ENCODE peak calls at places on chromosome 11, in six cellular contexts. One of them, this sample, is unnamed.

GRCh38 chr11:34855754-34856095 is 60.5 kb downstream of the APIP start:
- DNase-seq in tibial nerve: no peak
- DNase-seq in suprapubic skin: no peak
- DNase-seq in fibroblast of lung: no peak
- DNase-seq in body of pancreas: no peak
- DNase-seq in keratinocyte: no peak
- DNase-seq in this sample: no peak

GRCh38 chr11:120718171-120718570 is 206.6 kb downstream of the GRIK4 start:
- DNase-seq in tibial nerve: no peak
- DNase-seq in suprapubic skin: peak; percentile 7
- DNase-seq in fibroblast of lung: no peak
- DNase-seq in body of pancreas: no peak
- DNase-seq in keratinocyte: no peak
- DNase-seq in this sample: no peak

GRCh38 chr11:8652140-8652539 is 30.3 kb downstream of the TRIM66 start:
- DNase-seq in tibial nerve: peak; percentile 58
- DNase-seq in suprapubic skin: no peak
- DNase-seq in fibroblast of lung: peak; percentile 96
- DNase-seq in body of pancreas: no peak
- DNase-seq in keratinocyte: peak; percentile 79
- DNase-seq in this sample: no peak

GRCh38 chr11:20353829-20354434 is 9.6 kb upstream of the HTATIP2 start:
- DNase-seq in tibial nerve: peak; percentile 21
- DNase-seq in suprapubic skin: no peak
- DNase-seq in fibroblast of lung: peak; percentile 24
- DNase-seq in body of pancreas: peak; percentile 28
- DNase-seq in keratinocyte: no peak
- DNase-seq in this sample: no peak

GRCh38 chr11:36093548-36093947 is 149.7 kb downstream of the LDLRAD3 start:
- DNase-seq in tibial nerve: no peak
- DNase-seq in suprapubic skin: no peak
- DNase-seq in fibroblast of lung: no peak
- DNase-seq in body of pancreas: no peak
- DNase-seq in keratinocyte: no peak
- DNase-seq in this sample: no peak

GRCh38 chr11:10483174-10483573 is 28.1 kb downstream of the AMPD3 start:
- DNase-seq in tibial nerve: no peak
- DNase-seq in suprapubic skin: peak; percentile 55
- DNase-seq in fibroblast of lung: no peak
- DNase-seq in body of pancreas: no peak
- DNase-seq in keratinocyte: no peak
- DNase-seq in this sample: no peak

GRCh38 chr11:36048496-36049247 is 104.8 kb downstream of the LDLRAD3 start:
- DNase-seq in tibial nerve: no peak
- DNase-seq in suprapubic skin: no peak
- DNase-seq in fibroblast of lung: peak; percentile 64
- DNase-seq in body of pancreas: no peak
- DNase-seq in keratinocyte: no peak
- DNase-seq in this sample: no peak

GRCh38 chr11:10500757-10501684 is 40.0 kb downstream of the RNF141 start:
- DNase-seq in tibial nerve: no peak
- DNase-seq in suprapubic skin: peak; percentile 65
- DNase-seq in fibroblast of lung: no peak
- DNase-seq in body of pancreas: no peak
- DNase-seq in keratinocyte: no peak
- DNase-seq in this sample: no peak

GRCh38 chr11:31045335-31045734 is 324.2 kb downstream of the DCDC1 start:
- DNase-seq in tibial nerve: no peak
- DNase-seq in suprapubic skin: no peak
- DNase-seq in fibroblast of lung: peak; percentile 3
- DNase-seq in body of pancreas: no peak
- DNase-seq in keratinocyte: no peak
- DNase-seq in this sample: no peak

GRCh38 chr11:106457727-106458126 is 380.3 kb downstream of the AASDHPPT start:
- DNase-seq in tibial nerve: no peak
- DNase-seq in suprapubic skin: no peak
- DNase-seq in fibroblast of lung: peak; percentile 85
- DNase-seq in body of pancreas: no peak
- DNase-seq in keratinocyte: no peak
- DNase-seq in this sample: no peak

GRCh38 chr11:34585870-34586654 is 34.8 kb upstream of the EHF start:
- DNase-seq in tibial nerve: no peak
- DNase-seq in suprapubic skin: no peak
- DNase-seq in fibroblast of lung: peak; percentile 51
- DNase-seq in body of pancreas: no peak
- DNase-seq in keratinocyte: no peak
- DNase-seq in this sample: no peak

GRCh38 chr11:61290905-61291690 is 4.0 kb downstream of the VWCE start:
- DNase-seq in tibial nerve: no peak
- DNase-seq in suprapubic skin: no peak
- DNase-seq in fibroblast of lung: no peak
- DNase-seq in body of pancreas: no peak
- DNase-seq in keratinocyte: no peak
- DNase-seq in this sample: peak; percentile 23

GRCh38 chr11:65554057-65554818 is 3.9 kb downstream of the LTBP3 start:
- DNase-seq in tibial nerve: no peak
- DNase-seq in suprapubic skin: no peak
- DNase-seq in fibroblast of lung: no peak
- DNase-seq in body of pancreas: no peak
- DNase-seq in keratinocyte: no peak
- DNase-seq in this sample: no peak
- H3K4me1 ChIP-seq in tibial nerve: peaks cover 47% of the 10 kb centered on the region
- H3K4me1 ChIP-seq in suprapubic skin: peaks cover 75% of the 10 kb centered on the region
- H3K4me1 ChIP-seq in fibroblast of lung: peaks cover 28% of the 10 kb centered on the region
- H3K4me1 ChIP-seq in body of pancreas: peaks cover 54% of the 10 kb centered on the region
- H3K4me1 ChIP-seq in keratinocyte: peaks cover 31% of the 10 kb centered on the region
- H3K4me1 ChIP-seq in this sample: peaks cover 58% of the 10 kb centered on the region

DNA sequence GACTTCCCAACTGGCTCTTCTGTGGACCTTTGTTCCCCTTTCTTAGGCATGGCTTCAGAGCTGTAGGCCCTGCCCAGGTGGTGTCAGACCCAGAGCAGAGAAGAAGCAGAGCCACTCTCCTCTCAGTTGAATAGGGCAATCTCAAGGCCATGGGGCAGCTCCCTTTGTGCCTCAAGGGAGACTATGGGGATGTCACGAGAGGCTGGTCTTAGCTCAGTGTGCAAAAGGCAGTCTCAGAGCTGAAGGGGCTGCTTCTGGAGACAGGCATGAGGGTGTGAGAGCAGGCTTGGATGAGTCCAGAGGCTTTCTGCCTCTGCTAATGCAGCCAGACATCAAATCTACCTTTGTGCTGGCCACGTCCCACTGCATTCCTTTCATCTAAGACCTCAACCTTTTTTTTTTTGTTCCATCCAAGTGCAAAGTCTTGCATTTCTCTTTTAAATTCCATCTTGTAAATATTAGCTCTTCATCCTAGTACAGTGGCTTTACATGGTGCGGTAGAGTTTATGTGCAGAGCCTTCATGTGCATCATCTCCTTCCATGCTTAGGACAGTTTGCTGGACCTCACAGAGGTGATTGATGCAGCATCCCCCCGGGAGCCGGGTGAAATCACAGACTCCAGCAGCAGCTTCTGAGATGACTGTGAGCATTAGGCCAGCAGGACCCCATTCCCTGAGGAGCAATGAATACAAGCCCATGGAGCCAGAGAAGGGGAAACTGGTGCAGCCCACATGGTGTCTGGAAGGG is 34.2 kb upstream of the FCHSD2 start:
- DNase-seq in tibial nerve: no peak
- DNase-seq in suprapubic skin: no peak
- DNase-seq in fibroblast of lung: no peak
- DNase-seq in body of pancreas: no peak
- DNase-seq in keratinocyte: no peak
- DNase-seq in this sample: no peak
- H3K27ac ChIP-seq in tibial nerve: no peak overlapping the region
- H3K27ac ChIP-seq in suprapubic skin: no peak overlapping the region
- H3K27ac ChIP-seq in fibroblast of lung: no peak overlapping the region
- H3K27ac ChIP-seq in body of pancreas: peak overlapping the region; percentile 70
- H3K27ac ChIP-seq in keratinocyte: no peak overlapping the region
- H3K27ac ChIP-seq in this sample: peak overlapping the region; percentile 72

GRCh38 chr11:94858012-94858705 is 90.0 kb downstream of the AMOTL1 start:
- DNase-seq in tibial nerve: no peak
- DNase-seq in suprapubic skin: no peak
- DNase-seq in fibroblast of lung: no peak
- DNase-seq in body of pancreas: no peak
- DNase-seq in keratinocyte: no peak
- DNase-seq in this sample: no peak

GRCh38 chr11:94853836-94854235 is 85.7 kb downstream of the AMOTL1 start:
- DNase-seq in tibial nerve: no peak
- DNase-seq in suprapubic skin: no peak
- DNase-seq in fibroblast of lung: no peak
- DNase-seq in body of pancreas: no peak
- DNase-seq in keratinocyte: no peak
- DNase-seq in this sample: no peak

GRCh38 chr11:94854770-94855633 is 86.8 kb downstream of the AMOTL1 start:
- DNase-seq in tibial nerve: no peak
- DNase-seq in suprapubic skin: no peak
- DNase-seq in fibroblast of lung: no peak
- DNase-seq in body of pancreas: no peak
- DNase-seq in keratinocyte: no peak
- DNase-seq in this sample: no peak

GRCh38 chr11:94857337-94857736 is 89.2 kb downstream of the AMOTL1 start:
- DNase-seq in tibial nerve: no peak
- DNase-seq in suprapubic skin: no peak
- DNase-seq in fibroblast of lung: no peak
- DNase-seq in body of pancreas: no peak
- DNase-seq in keratinocyte: no peak
- DNase-seq in this sample: no peak

DNA sequence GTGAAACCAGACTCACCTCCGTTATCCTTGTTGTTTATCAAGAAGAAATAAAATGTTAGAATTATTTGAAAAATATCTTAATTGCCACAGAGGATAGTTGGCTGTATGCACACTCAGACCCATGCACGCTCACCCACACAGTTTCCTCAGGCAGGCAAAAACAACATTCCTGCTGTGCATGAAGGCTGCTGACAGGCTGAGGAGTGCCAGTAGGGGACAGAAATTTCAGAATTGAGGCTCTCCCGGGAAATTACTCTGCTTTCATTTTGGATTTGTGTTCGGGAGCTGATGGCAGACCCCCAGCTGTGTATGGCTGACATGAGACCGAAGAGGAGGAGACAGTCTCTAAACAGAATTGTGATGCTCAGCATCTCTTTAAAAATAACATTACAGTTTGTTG is 87.5 kb downstream of the AMOTL1 start:
- DNase-seq in tibial nerve: no peak
- DNase-seq in suprapubic skin: no peak
- DNase-seq in fibroblast of lung: no peak
- DNase-seq in body of pancreas: no peak
- DNase-seq in keratinocyte: no peak
- DNase-seq in this sample: no peak
- TF ChIP-seq CTCF in tibial nerve: no peak
- TF ChIP-seq CTCF in suprapubic skin: no peak
- TF ChIP-seq CTCF in fibroblast of lung: no peak
- TF ChIP-seq CTCF in body of pancreas: no peak
- TF ChIP-seq CTCF in keratinocyte: no peak
- TF ChIP-seq CTCF in this sample: no peak

GRCh38 chr11:1562469-1563148 is 9.5 kb downstream of the DUSP8 start:
- DNase-seq in tibial nerve: no peak
- DNase-seq in suprapubic skin: no peak
- DNase-seq in fibroblast of lung: no peak
- DNase-seq in body of pancreas: no peak
- DNase-seq in keratinocyte: no peak
- DNase-seq in this sample: peak; percentile 32
- H3K4me1 ChIP-seq in tibial nerve: peaks cover 23% of the 10 kb centered on the region
- H3K4me1 ChIP-seq in suprapubic skin: peaks cover 26% of the 10 kb centered on the region
- H3K4me1 ChIP-seq in fibroblast of lung: peaks cover 5% of the 10 kb centered on the region
- H3K4me1 ChIP-seq in body of pancreas: peaks cover 75% of the 10 kb centered on the region
- H3K4me1 ChIP-seq in keratinocyte: peaks cover 11% of the 10 kb centered on the region
- H3K4me1 ChIP-seq in this sample: peaks cover 21% of the 10 kb centered on the region

GRCh38 chr11:109963101-109963500 is 130.1 kb upstream of the ZC3H12C start:
- DNase-seq in tibial nerve: no peak
- DNase-seq in suprapubic skin: no peak
- DNase-seq in fibroblast of lung: no peak
- DNase-seq in body of pancreas: no peak
- DNase-seq in keratinocyte: no peak
- DNase-seq in this sample: no peak

GRCh38 chr11:109957601-109958000 is 135.6 kb upstream of the ZC3H12C start:
- DNase-seq in tibial nerve: no peak
- DNase-seq in suprapubic skin: no peak
- DNase-seq in fibroblast of lung: no peak
- DNase-seq in body of pancreas: no peak
- DNase-seq in keratinocyte: no peak
- DNase-seq in this sample: no peak

GRCh38 chr11:109961261-109961660 is 131.9 kb upstream of the ZC3H12C start:
- DNase-seq in tibial nerve: no peak
- DNase-seq in suprapubic skin: no peak
- DNase-seq in fibroblast of lung: no peak
- DNase-seq in body of pancreas: no peak
- DNase-seq in keratinocyte: no peak
- DNase-seq in this sample: no peak

GRCh38 chr11:109964487-109964886 is 128.7 kb upstream of the ZC3H12C start:
- DNase-seq in tibial nerve: no peak
- DNase-seq in suprapubic skin: no peak
- DNase-seq in fibroblast of lung: no peak
- DNase-seq in body of pancreas: no peak
- DNase-seq in keratinocyte: no peak
- DNase-seq in this sample: no peak

DNA sequence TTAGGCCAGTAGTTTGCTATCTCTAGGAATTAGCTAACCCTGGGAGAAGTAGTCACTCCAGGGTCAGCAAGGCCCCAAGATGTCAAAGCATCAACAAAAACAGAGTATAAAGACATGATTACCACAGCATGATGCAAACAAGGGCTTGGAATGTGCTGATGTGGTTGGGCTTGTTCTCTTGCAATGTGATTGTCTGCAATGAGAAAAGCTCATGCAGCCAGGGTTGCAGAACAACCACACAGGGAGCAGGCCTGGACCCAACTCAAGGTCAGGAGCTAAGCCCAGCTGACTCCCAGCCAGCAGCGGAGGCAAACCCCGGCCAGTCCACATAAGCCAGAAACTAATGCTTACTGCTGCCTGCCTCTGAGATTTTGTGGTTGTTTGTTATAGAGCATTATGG is 132.4 kb upstream of the ZC3H12C start:
- DNase-seq in tibial nerve: peak; percentile 58
- DNase-seq in suprapubic skin: peak; percentile 81
- DNase-seq in fibroblast of lung: peak; percentile 82
- DNase-seq in body of pancreas: peak; percentile 85
- DNase-seq in keratinocyte: no peak
- DNase-seq in this sample: no peak
- H3K27ac ChIP-seq in tibial nerve: peak overlapping the region; percentile 51
- H3K27ac ChIP-seq in suprapubic skin: no peak overlapping the region
- H3K27ac ChIP-seq in fibroblast of lung: no peak overlapping the region
- H3K27ac ChIP-seq in body of pancreas: peak overlapping the region; percentile 69
- H3K27ac ChIP-seq in keratinocyte: no peak overlapping the region
- H3K27ac ChIP-seq in this sample: no peak overlapping the region

GRCh38 chr11:116893437-116893836 is 56.0 kb upstream of the APOA1 start:
- DNase-seq in tibial nerve: no peak
- DNase-seq in suprapubic skin: no peak
- DNase-seq in fibroblast of lung: no peak
- DNase-seq in body of pancreas: no peak
- DNase-seq in keratinocyte: no peak
- DNase-seq in this sample: no peak

GRCh38 chr11:116892374-116892773 is 55.0 kb upstream of the APOA1 start:
- DNase-seq in tibial nerve: no peak
- DNase-seq in suprapubic skin: no peak
- DNase-seq in fibroblast of lung: no peak
- DNase-seq in body of pancreas: no peak
- DNase-seq in keratinocyte: no peak
- DNase-seq in this sample: no peak

GRCh38 chr11:116893906-116894305 is 56.5 kb upstream of the APOA1 start:
- DNase-seq in tibial nerve: no peak
- DNase-seq in suprapubic skin: no peak
- DNase-seq in fibroblast of lung: no peak
- DNase-seq in body of pancreas: no peak
- DNase-seq in keratinocyte: no peak
- DNase-seq in this sample: no peak

GRCh38 chr11:116896211-116896610 is 58.8 kb upstream of the APOA1 start:
- DNase-seq in tibial nerve: no peak
- DNase-seq in suprapubic skin: no peak
- DNase-seq in fibroblast of lung: peak; percentile 36
- DNase-seq in body of pancreas: no peak
- DNase-seq in keratinocyte: no peak
- DNase-seq in this sample: no peak

GRCh38 chr11:116895053-116895757 is 57.8 kb upstream of the APOA1 start:
- DNase-seq in tibial nerve: peak; percentile 16
- DNase-seq in suprapubic skin: no peak
- DNase-seq in fibroblast of lung: no peak
- DNase-seq in body of pancreas: no peak
- DNase-seq in keratinocyte: no peak
- DNase-seq in this sample: peak; percentile 50
- TF ChIP-seq CTCF in tibial nerve: peak; percentile 11
- TF ChIP-seq CTCF in suprapubic skin: peak; percentile 21
- TF ChIP-seq CTCF in fibroblast of lung: no peak
- TF ChIP-seq CTCF in body of pancreas: peak; percentile 13
- TF ChIP-seq CTCF in keratinocyte: peak; percentile 58
- TF ChIP-seq CTCF in this sample: peak; percentile 42